ENCODE peak calls at places on chromosomes 3 and 15, in seven cellular contexts. O is brain pericyte; C is effector memory CD8-positive, alpha-beta T cell; U is RWPE1; P is NCI-H1092 treated with DMSO at 0.1 percent for 48 hours; A is astrocyte of the spinal cord; T is cerebellum. X is an unnamed sample.

GRCh38 chr3:35829499-35829898 is 190.2 kb downstream of the ARPP21 start:
- DNase-seq in A (peak), T (no peak), C (no peak), P (no peak), U (no peak), O (no peak), X (peak)

GRCh38 chr3:131794766-131795381 is 239.9 kb downstream of the CPNE4 start:
- DNase-seq in A (peak), T (peak), O (peak), C (peak), U (peak), P (peak), X (peak)

GRCh38 chr15:91308209-91308608 is 208.2 kb downstream of the SV2B start:
- DNase-seq in U (no peak), T (no peak), C (no peak), O (no peak), A (no peak), P (no peak), X (no peak)

GRCh38 chr3:71180524-71180923 is 403.0 kb downstream of the FOXP1 start:
- DNase-seq in A (no peak), O (no peak), T (no peak), U (no peak), P (no peak), C (no peak), X (no peak)

GRCh38 chr3:72482589-72483249 is 365.5 kb downstream of the SHQ1 start:
- DNase-seq in A (peak), U (peak), P (no peak), T (no peak), O (no peak), C (no peak), X (peak)

GRCh38 chr3:104385421-104385820 is 981.3 kb upstream of the ALCAM start:
- DNase-seq in O (no peak), T (no peak), U (no peak), P (no peak), A (no peak), C (no peak), X (no peak)

GRCh38 chr15:62835351-62835750 is 207.2 kb upstream of the TPM1 start:
- DNase-seq in A (no peak), O (no peak), C (no peak), T (no peak), P (no peak), U (no peak), X (peak)

GRCh38 chr3:111749171-111750170 is 109.6 kb upstream of the PHLDB2 start:
- DNase-seq in A (no peak), P (no peak), O (no peak), U (no peak), T (no peak), C (no peak), X (no peak)

GRCh38 chr15:57340673-57341259 is 35.5 kb upstream of the CGNL1 start:
- DNase-seq in C (no peak), A (peak), U (peak), O (no peak), T (peak), P (peak), X (peak)

GRCh38 chr3:184322731-184323487 is 8.5 kb downstream of the EIF4G1 start:
- DNase-seq in C (no peak), T (no peak), U (no peak), A (no peak), O (no peak), P (no peak), X (no peak)

GRCh38 chr3:13543251-13543650 is 5.7 kb upstream of the FBLN2 start:
- DNase-seq in C (no peak), U (peak), O (peak), T (no peak), P (no peak), A (peak), X (peak)

GRCh38 chr3:20484126-20484525 is 298.1 kb upstream of the SGO1 start:
- DNase-seq in U (no peak), A (no peak), P (no peak), O (no peak), C (no peak), T (no peak), X (no peak)

GRCh38 chr15:47184003-47184404 is 533.3 kb upstream of the SEMA6D start:
- DNase-seq in P (peak), O (no peak), C (no peak), A (no peak), U (no peak), T (no peak), X (no peak)

GRCh38 chr3:50600141-50600753 is 11.3 kb downstream of the CISH start:
- DNase-seq in T (no peak), P (no peak), C (no peak), U (no peak), A (no peak), O (no peak), X (no peak)

GRCh38 chr3:8851703-8852102 is 82.3 kb upstream of the OXTR start:
- DNase-seq in O (no peak), P (no peak), C (no peak), U (no peak), A (peak), T (no peak), X (peak)

GRCh38 chr3:195549931-195550519 is 6.9 kb upstream of the PPP1R2 start:
- DNase-seq in T (no peak), A (no peak), P (no peak), C (peak), U (no peak), O (no peak), X (no peak)

GRCh38 chr3:21944251-21944650 is 193.2 kb upstream of the ZNF385D start:
- DNase-seq in C (no peak), P (no peak), T (no peak), O (no peak), U (no peak), A (peak), X (peak)

X was measured in renal cortical epithelial cell.